ENCODE peak calls at places on chromosomes 11 and 22, in eight cellular contexts. P is sigmoid colon, E is H9, G is pancreas, O is Panc1, N is prostate gland, S is A549, I is MM.1S. B is an unnamed sample. For H3K9me3 and H3K4me1, the result is how much of the 10 kb centered on the place peaks cover.

GRCh38 chr11:3223932-3224729 is 5.5 kb upstream of the MRGPRG start:
- DNase-seq in E (peak), I (no peak), P (no peak), N (no peak), S (no peak), O (no peak), G (no peak), B (no peak)

GRCh38 chr11:116851631-116852030 is 14.2 kb upstream of the APOA1 start:
- DNase-seq in P (no peak), N (no peak), G (no peak), O (no peak), I (no peak), E (no peak), S (no peak), B (peak)

GRCh38 chr11:26842458-26842841 is 120.6 kb upstream of the SLC5A12 start:
- DNase-seq in P (peak), I (no peak), S (no peak), E (no peak), G (no peak), O (no peak), N (no peak), B (no peak)

GRCh38 chr11:123430736-123431356 is 777 bp downstream of the GRAMD1B start:
- DNase-seq in O (no peak), N (peak), P (peak), I (no peak), S (peak), E (peak), G (peak), B (peak)

GRCh38 chr11:11000546-11001283 is 142.9 kb upstream of the ZBED5 start:
- DNase-seq in I (no peak), N (no peak), S (no peak), P (peak), G (no peak), E (no peak), O (no peak), B (no peak)

GRCh38 chr11:10026514-10026913 is 267.5 kb downstream of the SBF2 start:
- DNase-seq in S (no peak), N (no peak), O (no peak), G (no peak), E (no peak), P (no peak), I (no peak), B (no peak)

GRCh38 chr11:117378966-117379865 is 51.6 kb downstream of the CEP164 start:
- DNase-seq in P (peak), I (no peak), S (no peak), E (no peak), G (no peak), O (no peak), N (no peak), B (no peak)

GRCh38 chr22:46798366-46799057 is 36.1 kb downstream of the TBC1D22A start:
- DNase-seq in O (peak), G (peak), P (peak), S (peak), I (peak), N (no peak), E (peak), B (peak)

GRCh38 chr11:16978021-16978370 is 36.2 kb downstream of the PLEKHA7 start:
- DNase-seq in I (no peak), P (no peak), G (no peak), E (no peak), O (no peak), S (no peak), N (no peak), B (no peak)

GRCh38 chr11:73625690-73626318 is 20.6 kb upstream of the PLEKHB1 start:
- DNase-seq in E (peak), S (peak), I (peak), P (peak), G (peak), O (peak), N (peak), B (peak)

GRCh38 chr22:37675930-37676571 is 615 bp downstream of the LGALS1 start:
- DNase-seq in N (no peak), P (peak), O (no peak), G (peak), I (no peak), E (no peak), S (no peak), B (no peak)

GRCh38 chr22:32199961-32200360 is 4.9 kb downstream of the RFPL2 start:
- DNase-seq in P (no peak), G (no peak), I (no peak), N (no peak), E (no peak), S (no peak), O (no peak), B (no peak)

GRCh38 chr11:118051611-118052461 is 25.0 kb upstream of the TMPRSS4 start:
- DNase-seq in E (no peak), P (no peak), G (no peak), I (peak), N (no peak), O (no peak), S (no peak), B (peak)

GRCh38 chr11:123304828-123305530 is 109.9 kb upstream of the CLMP start:
- DNase-seq in O (no peak), I (no peak), E (no peak), S (no peak), G (no peak), N (no peak), P (no peak), B (no peak)

GRCh38 chr22:49193348-49193747 is 634.3 kb downstream of the BRD1 start:
- DNase-seq in G (no peak), E (no peak), I (no peak), O (no peak), N (no peak), P (no peak), S (no peak), B (no peak)
- H3K9me3 ChIP-seq in G (under half), E (under half), I (under half), O (under half), N (under half), P (under half), S (under half), B (under half)

GRCh38 chr11:87263979-87264378 is 226.2 kb downstream of the TMEM135 start:
- DNase-seq in E (no peak), G (no peak), P (no peak), O (no peak), S (no peak), N (no peak), I (no peak), B (no peak)

GRCh38 chr11:87265915-87266314 is 228.2 kb downstream of the TMEM135 start:
- DNase-seq in I (no peak), S (no peak), N (no peak), G (no peak), O (no peak), E (no peak), P (no peak), B (no peak)

GRCh38 chr11:87265132-87265531 is 227.4 kb downstream of the TMEM135 start:
- DNase-seq in O (no peak), G (no peak), P (no peak), I (no peak), S (no peak), E (no peak), N (no peak), B (no peak)

GRCh38 chr11:87260811-87261210 is 223.1 kb downstream of the TMEM135 start:
- DNase-seq in P (no peak), E (no peak), O (no peak), S (no peak), I (no peak), G (no peak), N (no peak), B (no peak)

GRCh38 chr11:87263439-87263838 is 225.7 kb downstream of the TMEM135 start:
- DNase-seq in G (no peak), P (no peak), S (no peak), E (no peak), I (no peak), O (no peak), N (no peak), B (no peak)
- H3K27ac ChIP-seq in G (no peak), P (no peak), S (no peak), E (no peak), I (no peak), O (no peak), N (no peak), B (no peak)

GRCh38 chr22:35684270-35684700 is 33.4 kb upstream of the APOL5 start:
- DNase-seq in E (peak), G (no peak), N (no peak), O (no peak), I (no peak), P (no peak), S (no peak), B (no peak)
- H3K4me1 ChIP-seq in E (under half), G (under half), N (under half), O (under half), I (under half), P (under half), S (under half), B (under half)

DNA sequence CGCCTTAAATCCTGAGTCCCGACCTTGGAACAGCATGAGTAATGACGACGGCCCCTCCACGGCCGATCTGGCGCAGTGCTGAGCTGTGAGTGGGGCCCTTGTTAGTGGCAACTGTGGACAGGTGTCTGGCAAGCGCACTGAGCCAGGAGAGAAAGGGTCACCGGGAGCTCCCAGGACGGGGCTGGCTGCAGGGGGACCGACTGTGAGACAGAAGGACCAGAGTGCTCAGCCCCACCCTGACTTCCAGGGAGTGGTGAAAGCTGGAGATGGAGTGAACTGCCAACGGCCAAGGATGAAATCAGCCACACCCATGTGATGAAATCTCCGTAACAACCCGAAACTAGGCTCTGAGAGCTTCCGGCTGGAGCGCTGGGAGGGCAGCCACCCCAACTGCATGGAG is 228.6 kb downstream of the BRD1 start:
- DNase-seq in P (peak), E (no peak), G (no peak), I (no peak), O (no peak), N (no peak), S (no peak), B (no peak)
- H3K9me3 ChIP-seq in P (under half), E (under half), G (under half), I (under half), O (under half), N (under half), S (under half), B (under half)

GRCh38 chr11:128205796-128206195 is 381.6 kb downstream of the ETS1 start:
- DNase-seq in P (no peak), G (no peak), N (no peak), S (no peak), O (no peak), E (no peak), I (no peak), B (no peak)

GRCh38 chr11:128210148-128210940 is 377.0 kb downstream of the ETS1 start:
- DNase-seq in P (no peak), S (peak), G (peak), I (no peak), N (peak), E (peak), O (peak), B (no peak)

GRCh38 chr11:128208329-128209220 is 378.8 kb downstream of the ETS1 start:
- DNase-seq in P (no peak), I (no peak), N (peak), G (peak), O (no peak), S (peak), E (no peak), B (no peak)

GRCh38 chr11:128206476-128206875 is 380.9 kb downstream of the ETS1 start:
- DNase-seq in O (no peak), E (no peak), G (no peak), N (no peak), P (no peak), S (no peak), I (no peak), B (no peak)

GRCh38 chr11:128207861-128208321 is 379.5 kb downstream of the ETS1 start:
- DNase-seq in E (no peak), I (no peak), S (peak), P (no peak), N (no peak), G (no peak), O (peak), B (no peak)
- H3K27ac ChIP-seq in E (no peak), I (no peak), S (peak), P (peak), N (no peak), G (no peak), O (peak), B (no peak)

GRCh38 chr11:35151241-35151640 is 12.3 kb downstream of the CD44 start:
- DNase-seq in I (no peak), G (no peak), P (no peak), O (no peak), S (no peak), N (no peak), E (no peak), B (no peak)

GRCh38 chr11:35154960-35155359 is 16.0 kb downstream of the CD44 start:
- DNase-seq in P (no peak), O (no peak), S (no peak), N (no peak), G (no peak), E (no peak), I (no peak), B (no peak)

GRCh38 chr11:35153280-35153679 is 14.3 kb downstream of the CD44 start:
- DNase-seq in O (no peak), P (no peak), I (no peak), E (no peak), N (no peak), S (no peak), G (no peak), B (no peak)

GRCh38 chr11:35151896-35152295 is 12.9 kb downstream of the CD44 start:
- DNase-seq in N (no peak), S (no peak), O (no peak), G (no peak), E (peak), P (no peak), I (no peak), B (no peak)

GRCh38 chr11:35152575-35152974 is 13.6 kb downstream of the CD44 start:
- DNase-seq in S (no peak), E (no peak), P (no peak), G (no peak), O (no peak), I (no peak), N (no peak), B (no peak)
- H3K4me1 ChIP-seq in S (under half), E (under half), P (under half), G (under half), O (half or more), I (under half), N (under half), B (half or more)

DNA sequence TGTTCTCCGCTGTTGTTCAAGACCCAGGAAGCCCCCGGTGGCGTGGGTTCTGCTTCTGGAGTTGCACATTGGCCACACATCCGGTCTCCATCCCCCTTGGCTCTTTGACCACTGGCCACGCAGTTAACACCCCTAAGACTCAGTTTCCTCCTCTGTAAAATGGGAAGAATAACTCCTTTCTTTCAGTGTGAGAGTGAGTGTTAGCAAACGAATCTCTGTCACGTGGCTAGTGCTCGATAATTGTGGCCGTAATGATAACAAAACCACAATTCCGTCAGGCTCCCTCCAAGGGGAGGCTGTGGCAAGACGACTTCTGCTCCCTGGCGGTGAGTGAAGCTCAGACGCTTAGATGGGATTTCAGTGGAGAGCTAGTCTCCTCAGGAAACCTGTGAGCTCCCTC is 315.2 kb upstream of the B3GAT1 start:
- DNase-seq in I (no peak), O (no peak), S (no peak), E (no peak), N (no peak), G (no peak), P (no peak), B (no peak)
- H3K9me3 ChIP-seq in I (under half), O (under half), S (under half), E (under half), N (under half), G (under half), P (under half), B (under half)

GRCh38 chr22:17974087-17974486 is 50.3 kb downstream of the MICAL3 start:
- DNase-seq in O (no peak), E (no peak), I (no peak), P (no peak), S (no peak), N (no peak), G (no peak), B (no peak)

GRCh38 chr22:17973217-17973616 is 51.1 kb downstream of the MICAL3 start:
- DNase-seq in E (no peak), P (no peak), O (no peak), N (no peak), G (no peak), I (no peak), S (no peak), B (no peak)

GRCh38 chr22:17974703-17975372 is 49.5 kb downstream of the MICAL3 start:
- DNase-seq in O (no peak), N (no peak), I (no peak), E (no peak), S (no peak), P (no peak), G (no peak), B (no peak)

GRCh38 chr22:17971711-17972110 is 52.6 kb downstream of the MICAL3 start:
- DNase-seq in G (no peak), P (no peak), E (no peak), O (no peak), I (no peak), N (no peak), S (no peak), B (no peak)

GRCh38 chr22:17972385-17973181 is 51.8 kb downstream of the MICAL3 start:
- DNase-seq in S (peak), E (no peak), N (no peak), P (no peak), I (no peak), G (no peak), O (no peak), B (no peak)
- H3K27ac ChIP-seq in S (peak), E (no peak), N (peak), P (peak), I (no peak), G (peak), O (no peak), B (no peak)

GRCh38 chr11:94128746-94129504 is at the start of gene PANX1:
- DNase-seq in I (peak), E (peak), O (no peak), N (peak), S (peak), P (peak), G (peak), B (peak)
- H3K4me1 ChIP-seq in I (under half), E (under half), O (under half), N (under half), S (under half), P (under half), G (under half), B (under half)

GRCh38 chr11:50186146-50186545 is 153.5 kb downstream of the OR4C45 start:
- DNase-seq in O (no peak), N (no peak), I (no peak), S (no peak), P (no peak), G (no peak), E (no peak), B (no peak)
- H3K9me3 ChIP-seq in O (under half), N (under half), I (under half), S (under half), P (under half), G (under half), E (half or more), B (under half)